ENCODE peak calls at places on chromosomes 4 and X, in five cellular contexts. C, O, N, P and U are unnamed samples.

GRCh38 chr4:166274136-166274761 is 401.2 kb downstream of the TLL1 start:
- DNase-seq in C (no peak), O (no peak), N (no peak), P (no peak), U (no peak)

GRCh38 chr4:78634011-78634664 is 82.6 kb downstream of the ANXA3 start:
- DNase-seq in C (no peak), O (no peak), N (no peak), P (no peak), U (no peak)

GRCh38 chr4:25161599-25161960 is 1.3 kb upstream of the SEPSECS start:
- DNase-seq in C (no peak), O (no peak), N (no peak), P (no peak), U (no peak)

GRCh38 chrX:131728295-131729145 is 184.6 kb downstream of the OR13H1 start:
- DNase-seq in C (no peak), O (no peak), N (peak), P (no peak), U (no peak)

GRCh38 chrX:107000013-107000515 is at the start of gene MORC4:
- DNase-seq in C (peak), O (peak), N (peak), P (peak), U (peak)

GRCh38 chrX:134374910-134375309 is 85.1 kb upstream of the HPRT1 start:
- DNase-seq in C (no peak), O (no peak), N (no peak), P (no peak), U (no peak)

GRCh38 chr4:5572114-5572513 is 136.2 kb downstream of the EVC2 start:
- DNase-seq in C (no peak), O (no peak), N (no peak), P (no peak), U (no peak)

GRCh38 chrX:101491943-101492342 is 6.7 kb downstream of the ARMCX4 start:
- DNase-seq in C (no peak), O (no peak), N (no peak), P (no peak), U (no peak)

GRCh38 chr4:145878501-145879435 is 59.9 kb downstream of the ZNF827 start:
- DNase-seq in C (no peak), O (no peak), N (no peak), P (no peak), U (no peak)

GRCh38 chr4:94306713-94307112 is 35.9 kb downstream of the HPGDS start:
- DNase-seq in C (no peak), O (no peak), N (no peak), P (no peak), U (no peak)

GRCh38 chr4:84874619-84875018 is 91.9 kb downstream of the WDFY3 start:
- DNase-seq in C (no peak), O (no peak), N (no peak), P (no peak), U (no peak)

GRCh38 chr4:54898941-54899340 is 226.5 kb downstream of the KDR start:
- DNase-seq in C (no peak), O (no peak), N (no peak), P (no peak), U (no peak)

GRCh38 chr4:52548818-52549570 is 110.1 kb downstream of the USP46 start:
- DNase-seq in C (no peak), O (no peak), N (no peak), P (no peak), U (no peak)

GRCh38 chr4:6752486-6752829 is 30.1 kb upstream of the KIAA0232 start:
- DNase-seq in C (no peak), O (no peak), N (no peak), P (no peak), U (no peak)

GRCh38 chrX:132614297-132614696 is 125.5 kb upstream of the MBNL3 start:
- DNase-seq in C (no peak), O (no peak), N (peak), P (no peak), U (peak)

GRCh38 chr4:84750260-84750955 is 167.5 kb downstream of the CDS1 start:
- DNase-seq in C (peak), O (no peak), N (peak), P (peak), U (peak)

GRCh38 chr4:164012396-164013027 is 518.0 kb downstream of the TMA16 start:
- DNase-seq in C (no peak), O (no peak), N (no peak), P (peak), U (peak)

GRCh38 chr4:181289203-181289602 is 954.0 kb upstream of the TENM3 start:
- DNase-seq in C (no peak), O (no peak), N (peak), P (no peak), U (no peak)

GRCh38 chr4:98566491-98567008 is 91.9 kb downstream of the TSPAN5 start:
- DNase-seq in C (peak), O (no peak), N (no peak), P (no peak), U (no peak)

GRCh38 chr4:45662996-45663395 is 460.9 kb downstream of the GABRG1 start:
- DNase-seq in C (peak), O (peak), N (no peak), P (peak), U (peak)

GRCh38 chrX:118495061-118495921 is at the start of gene DOCK11:
- DNase-seq in C (peak), O (no peak), N (peak), P (peak), U (peak)

GRCh38 chrX:22155126-22155525 is 117.6 kb upstream of the CBLL2 start:
- DNase-seq in C (no peak), O (no peak), N (no peak), P (no peak), U (no peak)

GRCh38 chr4:178745203-178745602 is 1303.0 kb upstream of the AGA start:
- DNase-seq in C (no peak), O (no peak), N (no peak), P (no peak), U (no peak)

GRCh38 chr4:180751009-180751408 is 1492.2 kb upstream of the TENM3 start:
- DNase-seq in C (no peak), O (peak), N (no peak), P (no peak), U (no peak)

GRCh38 chr4:68905598-68906237 is 45.9 kb downstream of the UGT2A3 start:
- DNase-seq in C (no peak), O (no peak), N (peak), P (peak), U (peak)

GRCh38 chr4:11512861-11513260 is 84.2 kb upstream of the HS3ST1 start:
- DNase-seq in C (no peak), O (no peak), N (no peak), P (no peak), U (no peak)

GRCh38 chrX:136768469-136769084 is 12.2 kb downstream of the ARHGEF6 start:
- DNase-seq in C (peak), O (peak), N (peak), P (peak), U (no peak)

GRCh38 chrX:25968920-25969319 is 169.2 kb upstream of the MAGEB18 start:
- DNase-seq in C (peak), O (no peak), N (peak), P (peak), U (peak)